ENCODE peak calls at places on chromosomes 3 and 15, in seven cellular contexts. One of them, this sample, is unnamed.

GRCh38 chr3:56754753-56755365 is 46.9 kb downstream of the ARHGEF3 start:
- DNase-seq in T-cell: peak; percentile 23
- DNase-seq in substantia nigra: no peak
- DNase-seq in Right ventricle myocardium superior: peak; percentile 51
- DNase-seq in left cardiac atrium: peak; percentile 32
- DNase-seq in T follicular helper cell: peak; percentile 9
- DNase-seq in LoVo: no peak
- DNase-seq in this sample: no peak

GRCh38 chr15:66751579-66751978 is 49.5 kb downstream of the SMAD6 start:
- DNase-seq in T-cell: no peak
- DNase-seq in substantia nigra: no peak
- DNase-seq in Right ventricle myocardium superior: no peak
- DNase-seq in left cardiac atrium: peak; percentile 46
- DNase-seq in T follicular helper cell: no peak
- DNase-seq in LoVo: peak; percentile 73
- DNase-seq in this sample: no peak

GRCh38 chr3:50536471-50537180 is 30.9 kb downstream of the C3orf18 start:
- DNase-seq in T-cell: no peak
- DNase-seq in substantia nigra: no peak
- DNase-seq in Right ventricle myocardium superior: no peak
- DNase-seq in left cardiac atrium: no peak
- DNase-seq in T follicular helper cell: no peak
- DNase-seq in LoVo: no peak
- DNase-seq in this sample: no peak

GRCh38 chr3:174767406-174767805 is 91.7 kb upstream of the NAALADL2 start:
- DNase-seq in T-cell: no peak
- DNase-seq in substantia nigra: no peak
- DNase-seq in Right ventricle myocardium superior: no peak
- DNase-seq in left cardiac atrium: no peak
- DNase-seq in T follicular helper cell: no peak
- DNase-seq in LoVo: no peak
- DNase-seq in this sample: no peak

GRCh38 chr15:33279613-33280205 is 31.1 kb upstream of the RYR3 start:
- DNase-seq in T-cell: no peak
- DNase-seq in substantia nigra: no peak
- DNase-seq in Right ventricle myocardium superior: no peak
- DNase-seq in left cardiac atrium: no peak
- DNase-seq in T follicular helper cell: no peak
- DNase-seq in LoVo: no peak
- DNase-seq in this sample: peak; percentile 92

GRCh38 chr3:177338697-177339219 is 141.5 kb upstream of the TBL1XR1 start:
- DNase-seq in T-cell: no peak
- DNase-seq in substantia nigra: no peak
- DNase-seq in Right ventricle myocardium superior: no peak
- DNase-seq in left cardiac atrium: no peak
- DNase-seq in T follicular helper cell: no peak
- DNase-seq in LoVo: peak; percentile 54
- DNase-seq in this sample: no peak

GRCh38 chr3:56923546-56924224 is 121.9 kb upstream of the ARHGEF3 start:
- DNase-seq in T-cell: peak; percentile 40
- DNase-seq in substantia nigra: no peak
- DNase-seq in Right ventricle myocardium superior: no peak
- DNase-seq in left cardiac atrium: peak; percentile 54
- DNase-seq in T follicular helper cell: peak; percentile 44
- DNase-seq in LoVo: peak; percentile 31
- DNase-seq in this sample: peak; percentile 41

GRCh38 chr3:114624047-114624445 is 330.2 kb downstream of the TIGIT start:
- DNase-seq in T-cell: no peak
- DNase-seq in substantia nigra: peak; percentile 23
- DNase-seq in Right ventricle myocardium superior: peak; percentile 72
- DNase-seq in left cardiac atrium: peak; percentile 70
- DNase-seq in T follicular helper cell: no peak
- DNase-seq in LoVo: no peak
- DNase-seq in this sample: no peak

GRCh38 chr3:149604125-149604851 is 53.5 kb downstream of the WWTR1 start:
- DNase-seq in T-cell: no peak
- DNase-seq in substantia nigra: no peak
- DNase-seq in Right ventricle myocardium superior: no peak
- DNase-seq in left cardiac atrium: no peak
- DNase-seq in T follicular helper cell: no peak
- DNase-seq in LoVo: no peak
- DNase-seq in this sample: no peak

GRCh38 chr3:179029096-179029495 is 42.5 kb downstream of the ZMAT3 start:
- DNase-seq in T-cell: no peak
- DNase-seq in substantia nigra: no peak
- DNase-seq in Right ventricle myocardium superior: no peak
- DNase-seq in left cardiac atrium: no peak
- DNase-seq in T follicular helper cell: no peak
- DNase-seq in LoVo: no peak
- DNase-seq in this sample: no peak

GRCh38 chr3:56836276-56837163 is 34.8 kb upstream of the ARHGEF3 start:
- DNase-seq in T-cell: no peak
- DNase-seq in substantia nigra: no peak
- DNase-seq in Right ventricle myocardium superior: no peak
- DNase-seq in left cardiac atrium: no peak
- DNase-seq in T follicular helper cell: no peak
- DNase-seq in LoVo: no peak
- DNase-seq in this sample: peak; percentile 52

GRCh38 chr3:182909318-182910040 is 70.9 kb downstream of the DCUN1D1 start:
- DNase-seq in T-cell: no peak
- DNase-seq in substantia nigra: no peak
- DNase-seq in Right ventricle myocardium superior: no peak
- DNase-seq in left cardiac atrium: no peak
- DNase-seq in T follicular helper cell: no peak
- DNase-seq in LoVo: peak; percentile 12
- DNase-seq in this sample: peak; percentile 33

GRCh38 chr3:153295906-153296305 is 133.9 kb downstream of the RAP2B start:
- DNase-seq in T-cell: no peak
- DNase-seq in substantia nigra: no peak
- DNase-seq in Right ventricle myocardium superior: no peak
- DNase-seq in left cardiac atrium: no peak
- DNase-seq in T follicular helper cell: no peak
- DNase-seq in LoVo: no peak
- DNase-seq in this sample: no peak

GRCh38 chr3:106699093-106699492 is 678.1 kb upstream of the CCDC54 start:
- DNase-seq in T-cell: no peak
- DNase-seq in substantia nigra: no peak
- DNase-seq in Right ventricle myocardium superior: no peak
- DNase-seq in left cardiac atrium: no peak
- DNase-seq in T follicular helper cell: no peak
- DNase-seq in LoVo: no peak
- DNase-seq in this sample: no peak

GRCh38 chr15:32649336-32649735 is 7.8 kb downstream of the SCG5 start:
- DNase-seq in T-cell: no peak
- DNase-seq in substantia nigra: no peak
- DNase-seq in Right ventricle myocardium superior: no peak
- DNase-seq in left cardiac atrium: no peak
- DNase-seq in T follicular helper cell: no peak
- DNase-seq in LoVo: no peak
- DNase-seq in this sample: no peak

GRCh38 chr3:65597225-65597951 is 441.3 kb downstream of the MAGI1 start:
- DNase-seq in T-cell: no peak
- DNase-seq in substantia nigra: peak; percentile 78
- DNase-seq in Right ventricle myocardium superior: no peak
- DNase-seq in left cardiac atrium: peak; percentile 31
- DNase-seq in T follicular helper cell: no peak
- DNase-seq in LoVo: no peak
- DNase-seq in this sample: no peak

GRCh38 chr3:54212723-54213122 is 90.4 kb downstream of the CACNA2D3 start:
- DNase-seq in T-cell: no peak
- DNase-seq in substantia nigra: no peak
- DNase-seq in Right ventricle myocardium superior: no peak
- DNase-seq in left cardiac atrium: no peak
- DNase-seq in T follicular helper cell: no peak
- DNase-seq in LoVo: no peak
- DNase-seq in this sample: no peak

GRCh38 chr15:101615986-101616848 is 36.0 kb downstream of the TM2D3 start:
- DNase-seq in T-cell: no peak
- DNase-seq in substantia nigra: no peak
- DNase-seq in Right ventricle myocardium superior: peak; percentile 88
- DNase-seq in left cardiac atrium: peak; percentile 76
- DNase-seq in T follicular helper cell: no peak
- DNase-seq in LoVo: peak; percentile 77
- DNase-seq in this sample: peak; percentile 42

GRCh38 chr15:95869920-95870319 is 460.6 kb upstream of the NR2F2 start:
- DNase-seq in T-cell: no peak
- DNase-seq in substantia nigra: no peak
- DNase-seq in Right ventricle myocardium superior: no peak
- DNase-seq in left cardiac atrium: no peak
- DNase-seq in T follicular helper cell: no peak
- DNase-seq in LoVo: no peak
- DNase-seq in this sample: no peak

GRCh38 chr15:29128671-29129070 is 141.0 kb downstream of the NSMCE3 start:
- DNase-seq in T-cell: no peak
- DNase-seq in substantia nigra: no peak
- DNase-seq in Right ventricle myocardium superior: peak; percentile 20
- DNase-seq in left cardiac atrium: no peak
- DNase-seq in T follicular helper cell: no peak
- DNase-seq in LoVo: no peak
- DNase-seq in this sample: no peak

GRCh38 chr3:105385179-105385578 is 18.5 kb downstream of the ALCAM start:
- DNase-seq in T-cell: no peak
- DNase-seq in substantia nigra: no peak
- DNase-seq in Right ventricle myocardium superior: no peak
- DNase-seq in left cardiac atrium: no peak
- DNase-seq in T follicular helper cell: no peak
- DNase-seq in LoVo: no peak
- DNase-seq in this sample: no peak

GRCh38 chr3:56800373-56801150 is 1.2 kb downstream of the ARHGEF3 start:
- DNase-seq in T-cell: peak; percentile 44
- DNase-seq in substantia nigra: no peak
- DNase-seq in Right ventricle myocardium superior: no peak
- DNase-seq in left cardiac atrium: no peak
- DNase-seq in T follicular helper cell: peak; percentile 67
- DNase-seq in LoVo: no peak
- DNase-seq in this sample: no peak

GRCh38 chr3:18445421-18446066 is 20.4 kb upstream of the SATB1 start:
- DNase-seq in T-cell: peak; percentile 74
- DNase-seq in substantia nigra: no peak
- DNase-seq in Right ventricle myocardium superior: peak; percentile 33
- DNase-seq in left cardiac atrium: no peak
- DNase-seq in T follicular helper cell: peak; percentile 70
- DNase-seq in LoVo: no peak
- DNase-seq in this sample: no peak

GRCh38 chr3:101535221-101535620 is 22.2 kb upstream of the SENP7 start:
- DNase-seq in T-cell: no peak
- DNase-seq in substantia nigra: no peak
- DNase-seq in Right ventricle myocardium superior: no peak
- DNase-seq in left cardiac atrium: no peak
- DNase-seq in T follicular helper cell: no peak
- DNase-seq in LoVo: no peak
- DNase-seq in this sample: no peak

GRCh38 chr15:77650285-77650684 is 17.6 kb upstream of the LINGO1 start:
- DNase-seq in T-cell: no peak
- DNase-seq in substantia nigra: no peak
- DNase-seq in Right ventricle myocardium superior: no peak
- DNase-seq in left cardiac atrium: no peak
- DNase-seq in T follicular helper cell: no peak
- DNase-seq in LoVo: no peak
- DNase-seq in this sample: no peak

GRCh38 chr15:38853608-38854007 is 289.0 kb upstream of the RASGRP1 start:
- DNase-seq in T-cell: peak; percentile 7
- DNase-seq in substantia nigra: no peak
- DNase-seq in Right ventricle myocardium superior: no peak
- DNase-seq in left cardiac atrium: no peak
- DNase-seq in T follicular helper cell: peak; percentile 19
- DNase-seq in LoVo: peak; percentile 13
- DNase-seq in this sample: no peak

GRCh38 chr3:69389520-69390248 is 3.8 kb upstream of the FRMD4B start:
- DNase-seq in T-cell: no peak
- DNase-seq in substantia nigra: no peak
- DNase-seq in Right ventricle myocardium superior: no peak
- DNase-seq in left cardiac atrium: no peak
- DNase-seq in T follicular helper cell: no peak
- DNase-seq in LoVo: no peak
- DNase-seq in this sample: peak; percentile 57

GRCh38 chr15:90598053-90598577 is 68.4 kb downstream of the CRTC3 start:
- DNase-seq in T-cell: no peak
- DNase-seq in substantia nigra: peak; percentile 27
- DNase-seq in Right ventricle myocardium superior: peak; percentile 67
- DNase-seq in left cardiac atrium: peak; percentile 64
- DNase-seq in T follicular helper cell: no peak
- DNase-seq in LoVo: peak; percentile 15
- DNase-seq in this sample: no peak

GRCh38 chr15:63601026-63601726 is 4.0 kb downstream of the FBXL22 start:
- DNase-seq in T-cell: no peak
- DNase-seq in substantia nigra: peak; percentile 58
- DNase-seq in Right ventricle myocardium superior: peak; percentile 55
- DNase-seq in left cardiac atrium: peak; percentile 49
- DNase-seq in T follicular helper cell: peak; percentile 33
- DNase-seq in LoVo: peak; percentile 45
- DNase-seq in this sample: peak; percentile 39

GRCh38 chr3:112811150-112811884 is 35.3 kb downstream of the CD200R1L start:
- DNase-seq in T-cell: no peak
- DNase-seq in substantia nigra: no peak
- DNase-seq in Right ventricle myocardium superior: peak; percentile 50
- DNase-seq in left cardiac atrium: peak; percentile 53
- DNase-seq in T follicular helper cell: no peak
- DNase-seq in LoVo: no peak
- DNase-seq in this sample: no peak

GRCh38 chr3:37491776-37492175 is 317.4 kb upstream of the LRRFIP2 start:
- DNase-seq in T-cell: no peak
- DNase-seq in substantia nigra: no peak
- DNase-seq in Right ventricle myocardium superior: no peak
- DNase-seq in left cardiac atrium: no peak
- DNase-seq in T follicular helper cell: no peak
- DNase-seq in LoVo: no peak
- DNase-seq in this sample: no peak

GRCh38 chr15:34154725-34155204 is 52.9 kb downstream of the PGBD4 start:
- DNase-seq in T-cell: no peak
- DNase-seq in substantia nigra: no peak
- DNase-seq in Right ventricle myocardium superior: no peak
- DNase-seq in left cardiac atrium: no peak
- DNase-seq in T follicular helper cell: no peak
- DNase-seq in LoVo: peak; percentile 69
- DNase-seq in this sample: peak; percentile 65

GRCh38 chr3:126439346-126439967 is 36.2 kb downstream of the ZXDC start:
- DNase-seq in T-cell: no peak
- DNase-seq in substantia nigra: no peak
- DNase-seq in Right ventricle myocardium superior: no peak
- DNase-seq in left cardiac atrium: no peak
- DNase-seq in T follicular helper cell: no peak
- DNase-seq in LoVo: no peak
- DNase-seq in this sample: no peak

GRCh38 chr15:39242345-39242744 is 338.5 kb upstream of the THBS1 start:
- DNase-seq in T-cell: no peak
- DNase-seq in substantia nigra: no peak
- DNase-seq in Right ventricle myocardium superior: no peak
- DNase-seq in left cardiac atrium: peak; percentile 19
- DNase-seq in T follicular helper cell: no peak
- DNase-seq in LoVo: peak; percentile 38
- DNase-seq in this sample: peak; percentile 70

GRCh38 chr15:59801649-59802048 is 112.5 kb upstream of the BNIP2 start:
- DNase-seq in T-cell: no peak
- DNase-seq in substantia nigra: no peak
- DNase-seq in Right ventricle myocardium superior: no peak
- DNase-seq in left cardiac atrium: no peak
- DNase-seq in T follicular helper cell: no peak
- DNase-seq in LoVo: no peak
- DNase-seq in this sample: peak; percentile 35

GRCh38 chr15:47750030-47750739 is 32.9 kb downstream of the SEMA6D start:
- DNase-seq in T-cell: no peak
- DNase-seq in substantia nigra: no peak
- DNase-seq in Right ventricle myocardium superior: no peak
- DNase-seq in left cardiac atrium: no peak
- DNase-seq in T follicular helper cell: no peak
- DNase-seq in LoVo: no peak
- DNase-seq in this sample: peak; percentile 66